ENCODE peak calls at places on chromosomes 5 and 9, in seven cellular contexts. E is AG10803; U is GM19239; C is activated CD4-positive, alpha-beta T cell treated with anti-CD3 and anti-CD28 coated beads for 4 hours; O is posterior cingulate gyrus; H is pons; F is GOT3. N is an unnamed sample.

GRCh38 chr9:130233587-130233945 is 32.0 kb upstream of the HMCN2 start:
- DNase-seq in E (no peak), U (no peak), C (no peak), O (no peak), H (no peak), F (no peak), N (no peak)

GRCh38 chr5:135834639-135835529 is at the start of gene SLC25A48:
- DNase-seq in E (no peak), U (peak), C (no peak), O (peak), H (no peak), F (no peak), N (peak)

GRCh38 chr5:132274050-132274869 is 16.8 kb downstream of the PDLIM4 start:
- DNase-seq in E (no peak), U (no peak), C (no peak), O (no peak), H (no peak), F (no peak), N (no peak)

GRCh38 chr5:424259-425110 is 18.5 kb upstream of the EXOC3 start:
- DNase-seq in E (peak), U (peak), C (no peak), O (no peak), H (peak), F (no peak), N (no peak)

GRCh38 chr5:97854871-97855762 is 672.1 kb upstream of the RIOK2 start:
- DNase-seq in E (no peak), U (no peak), C (no peak), O (no peak), H (no peak), F (no peak), N (no peak)

GRCh38 chr9:112945620-112946208 is 55.0 kb upstream of the SLC46A2 start:
- DNase-seq in E (no peak), U (no peak), C (no peak), O (no peak), H (no peak), F (no peak), N (no peak)

GRCh38 chr9:134407123-134407779 is 81.0 kb downstream of the RXRA start:
- DNase-seq in E (peak), U (peak), C (peak), O (peak), H (peak), F (peak), N (peak)

GRCh38 chr9:93680445-93681315 is 104.3 kb downstream of the PHF2 start:
- DNase-seq in E (no peak), U (no peak), C (no peak), O (peak), H (no peak), F (no peak), N (peak)

GRCh38 chr9:89591291-89592200 is 13.3 kb upstream of the GADD45G start:
- DNase-seq in E (no peak), U (no peak), C (no peak), O (no peak), H (no peak), F (no peak), N (no peak)